ENCODE peak calls at places on chromosomes 7 and 10, in eight cellular contexts. One of them, this sample, is unnamed.

GRCh38 chr7:133790911-133791310 is 336.2 kb upstream of the LRGUK start:
- DNase-seq in RWPE1: no peak
- DNase-seq in fibroblast of lung: no peak
- DNase-seq in epithelial cell of esophagus: no peak
- DNase-seq in GM06990: no peak
- DNase-seq in astrocyte of the cerebellum: no peak
- DNase-seq in left ventricle myocardium inferior: no peak
- DNase-seq in endothelial cell of umbilical vein: no peak
- DNase-seq in this sample: no peak

GRCh38 chr7:146208484-146208883 is 91.9 kb downstream of the CNTNAP2 start:
- DNase-seq in RWPE1: no peak
- DNase-seq in fibroblast of lung: no peak
- DNase-seq in epithelial cell of esophagus: no peak
- DNase-seq in GM06990: no peak
- DNase-seq in astrocyte of the cerebellum: no peak
- DNase-seq in left ventricle myocardium inferior: no peak
- DNase-seq in endothelial cell of umbilical vein: no peak
- DNase-seq in this sample: no peak

GRCh38 chr7:27745064-27745583 is 5.2 kb downstream of the TAX1BP1 start:
- DNase-seq in RWPE1: peak
- DNase-seq in fibroblast of lung: peak
- DNase-seq in epithelial cell of esophagus: peak
- DNase-seq in GM06990: no peak
- DNase-seq in astrocyte of the cerebellum: peak
- DNase-seq in left ventricle myocardium inferior: no peak
- DNase-seq in endothelial cell of umbilical vein: peak
- DNase-seq in this sample: no peak

GRCh38 chr10:44801383-44802327 is 109.5 kb upstream of the TMEM72 start:
- DNase-seq in RWPE1: peak
- DNase-seq in fibroblast of lung: peak
- DNase-seq in epithelial cell of esophagus: peak
- DNase-seq in GM06990: no peak
- DNase-seq in astrocyte of the cerebellum: peak
- DNase-seq in left ventricle myocardium inferior: peak
- DNase-seq in endothelial cell of umbilical vein: peak
- DNase-seq in this sample: no peak

GRCh38 chr7:125599387-125599786 is 669.8 kb upstream of the POT1 start:
- DNase-seq in RWPE1: no peak
- DNase-seq in fibroblast of lung: no peak
- DNase-seq in epithelial cell of esophagus: peak
- DNase-seq in GM06990: no peak
- DNase-seq in astrocyte of the cerebellum: no peak
- DNase-seq in left ventricle myocardium inferior: no peak
- DNase-seq in endothelial cell of umbilical vein: no peak
- DNase-seq in this sample: no peak

GRCh38 chr7:142671506-142671905 is 77.8 kb upstream of the PRSS1 start:
- DNase-seq in RWPE1: no peak
- DNase-seq in fibroblast of lung: no peak
- DNase-seq in epithelial cell of esophagus: no peak
- DNase-seq in GM06990: no peak
- DNase-seq in astrocyte of the cerebellum: no peak
- DNase-seq in left ventricle myocardium inferior: no peak
- DNase-seq in endothelial cell of umbilical vein: no peak
- DNase-seq in this sample: no peak

GRCh38 chr7:151631149-151631967 is 111.7 kb upstream of the RHEB start:
- DNase-seq in RWPE1: peak
- DNase-seq in fibroblast of lung: peak
- DNase-seq in epithelial cell of esophagus: peak
- DNase-seq in GM06990: no peak
- DNase-seq in astrocyte of the cerebellum: no peak
- DNase-seq in left ventricle myocardium inferior: no peak
- DNase-seq in endothelial cell of umbilical vein: peak
- DNase-seq in this sample: no peak

GRCh38 chr7:44048031-44048795 is 3.7 kb downstream of the DBNL start:
- DNase-seq in RWPE1: no peak
- DNase-seq in fibroblast of lung: no peak
- DNase-seq in epithelial cell of esophagus: no peak
- DNase-seq in GM06990: no peak
- DNase-seq in astrocyte of the cerebellum: no peak
- DNase-seq in left ventricle myocardium inferior: peak
- DNase-seq in endothelial cell of umbilical vein: no peak
- DNase-seq in this sample: no peak

GRCh38 chr7:17061443-17061842 is 179.7 kb upstream of the AGR3 start:
- DNase-seq in RWPE1: no peak
- DNase-seq in fibroblast of lung: no peak
- DNase-seq in epithelial cell of esophagus: no peak
- DNase-seq in GM06990: no peak
- DNase-seq in astrocyte of the cerebellum: no peak
- DNase-seq in left ventricle myocardium inferior: no peak
- DNase-seq in endothelial cell of umbilical vein: no peak
- DNase-seq in this sample: no peak

GRCh38 chr7:17058568-17058967 is 176.8 kb upstream of the AGR3 start:
- DNase-seq in RWPE1: no peak
- DNase-seq in fibroblast of lung: peak
- DNase-seq in epithelial cell of esophagus: no peak
- DNase-seq in GM06990: no peak
- DNase-seq in astrocyte of the cerebellum: no peak
- DNase-seq in left ventricle myocardium inferior: no peak
- DNase-seq in endothelial cell of umbilical vein: peak
- DNase-seq in this sample: no peak

GRCh38 chr7:17060051-17060450 is 178.3 kb upstream of the AGR3 start:
- DNase-seq in RWPE1: no peak
- DNase-seq in fibroblast of lung: no peak
- DNase-seq in epithelial cell of esophagus: no peak
- DNase-seq in GM06990: no peak
- DNase-seq in astrocyte of the cerebellum: no peak
- DNase-seq in left ventricle myocardium inferior: no peak
- DNase-seq in endothelial cell of umbilical vein: no peak
- DNase-seq in this sample: no peak

GRCh38 chr7:17057143-17057509 is 175.3 kb upstream of the AGR3 start:
- DNase-seq in RWPE1: no peak
- DNase-seq in fibroblast of lung: no peak
- DNase-seq in epithelial cell of esophagus: no peak
- DNase-seq in GM06990: no peak
- DNase-seq in astrocyte of the cerebellum: no peak
- DNase-seq in left ventricle myocardium inferior: no peak
- DNase-seq in endothelial cell of umbilical vein: no peak
- DNase-seq in this sample: no peak

DNA sequence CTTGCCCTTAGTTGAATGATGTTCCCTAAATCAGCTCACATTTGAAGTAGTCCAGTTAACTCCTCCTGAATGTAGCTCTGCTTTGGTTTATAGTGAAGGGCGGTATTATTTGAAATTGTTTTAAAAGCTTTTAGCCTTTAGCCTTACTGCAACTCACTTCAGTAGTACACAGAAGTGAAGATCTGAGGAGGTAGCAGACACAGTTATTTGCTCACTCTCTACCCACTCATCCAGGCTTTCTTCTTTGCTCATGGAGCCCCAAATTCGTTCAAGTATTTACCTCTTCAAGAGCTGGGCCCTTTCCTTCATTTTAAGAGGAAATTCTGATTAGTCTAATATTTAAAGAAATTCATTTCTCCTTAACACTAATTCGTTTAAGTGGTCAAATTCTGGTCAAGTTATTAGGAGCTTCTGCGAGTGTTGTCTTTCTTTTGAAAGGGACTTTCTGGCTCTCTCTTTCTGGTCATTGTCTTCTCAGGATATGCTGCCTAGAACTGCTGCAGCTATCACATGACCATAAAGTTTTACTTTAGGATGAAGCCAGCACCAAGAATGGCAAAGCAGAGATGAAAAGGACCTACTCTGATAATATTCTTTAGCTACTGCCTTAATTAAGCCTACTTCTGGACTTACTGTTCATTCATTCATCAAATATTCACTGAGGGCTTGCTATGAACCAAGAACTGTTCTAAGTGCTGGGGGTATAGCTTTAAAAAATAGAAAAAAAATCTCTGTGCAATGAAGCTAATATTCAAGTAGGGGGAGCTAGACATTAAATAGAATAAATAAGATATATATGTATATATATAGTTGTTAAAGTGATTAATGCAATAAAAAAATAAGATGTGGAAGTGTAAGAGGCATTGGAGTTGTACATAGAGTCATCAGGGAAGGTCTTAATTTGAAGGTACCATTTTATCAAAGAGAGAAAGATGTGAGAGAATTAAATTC is 180.9 kb upstream of the AGR3 start:
- DNase-seq in RWPE1: peak
- DNase-seq in fibroblast of lung: peak
- DNase-seq in epithelial cell of esophagus: no peak
- DNase-seq in GM06990: no peak
- DNase-seq in astrocyte of the cerebellum: no peak
- DNase-seq in left ventricle myocardium inferior: no peak
- DNase-seq in endothelial cell of umbilical vein: peak
- DNase-seq in this sample: no peak
- TF ChIP-seq CTCF in RWPE1: no peak
- TF ChIP-seq CTCF in fibroblast of lung: peak
- TF ChIP-seq CTCF in epithelial cell of esophagus: peak
- TF ChIP-seq CTCF in GM06990: no peak
- TF ChIP-seq CTCF in astrocyte of the cerebellum: no peak
- TF ChIP-seq CTCF in left ventricle myocardium inferior: peak
- TF ChIP-seq CTCF in endothelial cell of umbilical vein: no peak
- TF ChIP-seq CTCF in this sample: peak

GRCh38 chr7:158829342-158830210 is at the start of gene ESYT2:
- DNase-seq in RWPE1: peak
- DNase-seq in fibroblast of lung: peak
- DNase-seq in epithelial cell of esophagus: peak
- DNase-seq in GM06990: peak
- DNase-seq in astrocyte of the cerebellum: peak
- DNase-seq in left ventricle myocardium inferior: peak
- DNase-seq in endothelial cell of umbilical vein: peak
- DNase-seq in this sample: peak

GRCh38 chr7:158828343-158829020 is 827 bp downstream of the ESYT2 start:
- DNase-seq in RWPE1: no peak
- DNase-seq in fibroblast of lung: no peak
- DNase-seq in epithelial cell of esophagus: no peak
- DNase-seq in GM06990: peak
- DNase-seq in astrocyte of the cerebellum: no peak
- DNase-seq in left ventricle myocardium inferior: peak
- DNase-seq in endothelial cell of umbilical vein: no peak
- DNase-seq in this sample: peak

GRCh38 chr7:158830211-158830723 is 958 bp upstream of the ESYT2 start:
- DNase-seq in RWPE1: no peak
- DNase-seq in fibroblast of lung: no peak
- DNase-seq in epithelial cell of esophagus: no peak
- DNase-seq in GM06990: no peak
- DNase-seq in astrocyte of the cerebellum: no peak
- DNase-seq in left ventricle myocardium inferior: no peak
- DNase-seq in endothelial cell of umbilical vein: no peak
- DNase-seq in this sample: no peak

GRCh38 chr7:158827411-158828342 is 1.6 kb downstream of the ESYT2 start:
- DNase-seq in RWPE1: no peak
- DNase-seq in fibroblast of lung: peak
- DNase-seq in epithelial cell of esophagus: peak
- DNase-seq in GM06990: no peak
- DNase-seq in astrocyte of the cerebellum: no peak
- DNase-seq in left ventricle myocardium inferior: no peak
- DNase-seq in endothelial cell of umbilical vein: peak
- DNase-seq in this sample: no peak

DNA sequence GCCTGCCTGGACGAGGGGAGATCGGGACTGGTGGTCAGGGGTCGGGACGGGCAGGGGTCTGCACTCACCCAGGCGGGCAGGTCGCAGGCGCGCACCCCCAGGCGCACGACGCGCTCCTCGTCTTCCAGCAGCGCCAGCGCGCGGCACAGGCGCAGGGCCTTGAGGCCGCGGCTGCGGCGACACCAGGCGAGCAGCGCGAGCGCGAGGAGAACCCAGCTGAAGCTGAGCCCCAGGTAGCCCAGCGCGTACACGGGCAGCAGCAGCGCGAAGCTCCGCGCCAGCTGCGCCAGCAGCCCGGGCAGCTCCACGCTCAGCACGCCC is 328 bp downstream of the ESYT2 start:
- DNase-seq in RWPE1: peak
- DNase-seq in fibroblast of lung: peak
- DNase-seq in epithelial cell of esophagus: peak
- DNase-seq in GM06990: peak
- DNase-seq in astrocyte of the cerebellum: no peak
- DNase-seq in left ventricle myocardium inferior: no peak
- DNase-seq in endothelial cell of umbilical vein: peak
- DNase-seq in this sample: no peak
- TF ChIP-seq CTCF in RWPE1: peak
- TF ChIP-seq CTCF in fibroblast of lung: no peak
- TF ChIP-seq CTCF in epithelial cell of esophagus: no peak
- TF ChIP-seq CTCF in GM06990: peak
- TF ChIP-seq CTCF in astrocyte of the cerebellum: no peak
- TF ChIP-seq CTCF in left ventricle myocardium inferior: no peak
- TF ChIP-seq CTCF in endothelial cell of umbilical vein: no peak
- TF ChIP-seq CTCF in this sample: no peak

DNA sequence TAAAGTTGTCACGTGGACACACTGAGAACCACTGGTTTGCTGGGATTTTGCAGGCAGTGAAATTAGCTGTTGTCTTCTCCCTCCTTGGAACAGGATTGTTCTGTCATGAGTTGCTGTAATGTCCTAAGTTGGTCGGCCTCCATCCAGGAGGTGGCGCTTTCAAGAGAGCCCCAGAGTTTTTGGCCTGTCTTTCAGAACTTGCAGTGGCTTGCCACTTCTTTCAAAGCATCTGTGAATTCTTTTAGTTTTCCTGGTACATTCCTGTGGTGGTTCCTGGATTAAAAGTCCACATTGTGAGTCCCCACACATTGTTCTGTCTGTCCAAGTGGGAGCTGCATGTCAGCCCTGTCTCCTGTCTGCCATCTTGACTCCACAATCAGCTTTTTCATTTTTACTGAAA is 133.8 kb downstream of the PON1 start:
- DNase-seq in RWPE1: no peak
- DNase-seq in fibroblast of lung: no peak
- DNase-seq in epithelial cell of esophagus: peak
- DNase-seq in GM06990: no peak
- DNase-seq in astrocyte of the cerebellum: no peak
- DNase-seq in left ventricle myocardium inferior: no peak
- DNase-seq in endothelial cell of umbilical vein: no peak
- DNase-seq in this sample: no peak
- TF ChIP-seq CTCF in RWPE1: no peak
- TF ChIP-seq CTCF in fibroblast of lung: no peak
- TF ChIP-seq CTCF in epithelial cell of esophagus: peak
- TF ChIP-seq CTCF in GM06990: peak
- TF ChIP-seq CTCF in astrocyte of the cerebellum: no peak
- TF ChIP-seq CTCF in left ventricle myocardium inferior: no peak
- TF ChIP-seq CTCF in endothelial cell of umbilical vein: no peak
- TF ChIP-seq CTCF in this sample: no peak

GRCh38 chr10:77614778-77615625 is 22.6 kb downstream of the KCNMA1 start:
- DNase-seq in RWPE1: no peak
- DNase-seq in fibroblast of lung: no peak
- DNase-seq in epithelial cell of esophagus: peak
- DNase-seq in GM06990: no peak
- DNase-seq in astrocyte of the cerebellum: no peak
- DNase-seq in left ventricle myocardium inferior: no peak
- DNase-seq in endothelial cell of umbilical vein: no peak
- DNase-seq in this sample: no peak

GRCh38 chr10:77611670-77612069 is 25.9 kb downstream of the KCNMA1 start:
- DNase-seq in RWPE1: no peak
- DNase-seq in fibroblast of lung: no peak
- DNase-seq in epithelial cell of esophagus: no peak
- DNase-seq in GM06990: no peak
- DNase-seq in astrocyte of the cerebellum: no peak
- DNase-seq in left ventricle myocardium inferior: no peak
- DNase-seq in endothelial cell of umbilical vein: no peak
- DNase-seq in this sample: no peak

GRCh38 chr10:77609781-77610272 is 27.8 kb downstream of the KCNMA1 start:
- DNase-seq in RWPE1: no peak
- DNase-seq in fibroblast of lung: peak
- DNase-seq in epithelial cell of esophagus: no peak
- DNase-seq in GM06990: no peak
- DNase-seq in astrocyte of the cerebellum: no peak
- DNase-seq in left ventricle myocardium inferior: no peak
- DNase-seq in endothelial cell of umbilical vein: no peak
- DNase-seq in this sample: no peak

GRCh38 chr10:77616766-77617165 is 20.8 kb downstream of the KCNMA1 start:
- DNase-seq in RWPE1: no peak
- DNase-seq in fibroblast of lung: no peak
- DNase-seq in epithelial cell of esophagus: no peak
- DNase-seq in GM06990: no peak
- DNase-seq in astrocyte of the cerebellum: no peak
- DNase-seq in left ventricle myocardium inferior: no peak
- DNase-seq in endothelial cell of umbilical vein: no peak
- DNase-seq in this sample: no peak

GRCh38 chr10:77613476-77614130 is 24.0 kb downstream of the KCNMA1 start:
- DNase-seq in RWPE1: no peak
- DNase-seq in fibroblast of lung: no peak
- DNase-seq in epithelial cell of esophagus: peak
- DNase-seq in GM06990: no peak
- DNase-seq in astrocyte of the cerebellum: no peak
- DNase-seq in left ventricle myocardium inferior: no peak
- DNase-seq in endothelial cell of umbilical vein: no peak
- DNase-seq in this sample: no peak
- TF ChIP-seq CTCF in RWPE1: no peak
- TF ChIP-seq CTCF in fibroblast of lung: no peak
- TF ChIP-seq CTCF in epithelial cell of esophagus: no peak
- TF ChIP-seq CTCF in GM06990: no peak
- TF ChIP-seq CTCF in astrocyte of the cerebellum: no peak
- TF ChIP-seq CTCF in left ventricle myocardium inferior: no peak
- TF ChIP-seq CTCF in endothelial cell of umbilical vein: no peak
- TF ChIP-seq CTCF in this sample: no peak

This sample was measured in type B pancreatic cell.